ENCODE peak calls at places on chromosomes 4 and X, in ten cellular contexts. Y is WTC11, M is A549, D is HCT116, L is HepG2, F is SK-N-SH, T is K562, X is H1, U is endothelial cell of umbilical vein, E is GM12878. O is an unnamed sample.
A peak's percentile ranks its signal among the peaks of the same experiment; 100 is the strongest.

GRCh38 chrX:94977562-94977961 is 1303.6 kb downstream of the FAM133A start:
- DNase-seq in D (no peak), U (no peak), Y (no peak), L (no peak), E (no peak), X (no peak), M (no peak), T (no peak), F (no peak), O (no peak)

GRCh38 chr4:129261584-129261983 is 165.6 kb downstream of the C4orf33 start:
- DNase-seq in F (peak; percentile 14), D (no peak), Y (no peak), T (no peak), X (no peak), U (no peak), L (no peak), E (no peak), M (no peak), O (no peak)

GRCh38 chr4:114886761-114887160 is 226.7 kb downstream of the NDST4 start:
- DNase-seq in X (no peak), L (no peak), D (no peak), E (no peak), U (no peak), M (no peak), Y (no peak), T (no peak), F (no peak), O (no peak)

GRCh38 chr4:5751918-5752802 is 41.2 kb downstream of the EVC start:
- DNase-seq in F (no peak), Y (peak; percentile 73), D (no peak), L (no peak), X (peak; percentile 46), E (no peak), M (no peak), T (no peak), U (peak; percentile 59), O (no peak)

GRCh38 chr4:123288309-123289025 is 108.1 kb upstream of the SPRY1 start:
- DNase-seq in X (no peak), T (no peak), D (no peak), Y (no peak), F (no peak), M (no peak), E (no peak), U (no peak), L (no peak), O (no peak)

GRCh38 chr4:99824070-99824599 is 7.5 kb downstream of the DAPP1 start:
- DNase-seq in Y (no peak), M (no peak), F (no peak), U (no peak), T (no peak), L (no peak), E (no peak), X (no peak), D (no peak), O (no peak)

GRCh38 chr4:98287328-98287727 is 26.1 kb downstream of the RAP1GDS1 start:
- DNase-seq in E (no peak), X (no peak), M (no peak), F (no peak), D (no peak), T (no peak), Y (no peak), U (no peak), L (no peak), O (no peak)

GRCh38 chrX:102085706-102086105 is 39.8 kb upstream of the TCEAL2 start:
- DNase-seq in F (no peak), Y (peak; percentile 11), M (no peak), T (peak; percentile 7), L (no peak), U (peak; percentile 1), X (no peak), D (no peak), E (no peak), O (peak; percentile 2)

GRCh38 chr4:8846864-8847263 is 24.8 kb downstream of the HMX1 start:
- DNase-seq in M (no peak), X (no peak), U (no peak), Y (no peak), L (no peak), F (no peak), D (peak; percentile 28), E (no peak), T (no peak), O (no peak)

GRCh38 chr4:2888826-2889225 is 45.2 kb downstream of the ADD1 start:
- DNase-seq in M (no peak), D (no peak), X (no peak), E (no peak), F (no peak), L (no peak), Y (no peak), U (no peak), T (no peak), O (no peak)

GRCh38 chr4:54660145-54660535 is 2.4 kb downstream of the KIT start:
- DNase-seq in L (no peak), T (no peak), Y (no peak), D (no peak), U (no peak), E (no peak), M (no peak), F (no peak), X (no peak), O (no peak)

GRCh38 chr4:81722229-81722900 is 250.7 kb upstream of the RASGEF1B start:
- DNase-seq in Y (no peak), T (no peak), D (no peak), X (no peak), U (no peak), M (no peak), E (no peak), L (no peak), F (no peak), O (no peak)

GRCh38 chrX:53666171-53666570 is 20.3 kb downstream of the HUWE1 start:
- DNase-seq in F (no peak), L (no peak), X (no peak), Y (no peak), D (no peak), T (no peak), M (no peak), E (no peak), U (no peak), O (no peak)

GRCh38 chr4:54709281-54709854 is 51.6 kb downstream of the KIT start:
- DNase-seq in T (no peak), U (no peak), M (no peak), X (no peak), E (no peak), F (no peak), D (no peak), L (no peak), Y (no peak), O (peak; percentile 72)

GRCh38 chr4:48175806-48176205 is 41.8 kb upstream of the TXK start:
- DNase-seq in Y (no peak), D (no peak), M (no peak), X (no peak), T (no peak), E (no peak), L (no peak), U (peak; percentile 36), F (no peak), O (no peak)

GRCh38 chrX:125132274-125132673 is 187.4 kb upstream of the TEX13C start:
- DNase-seq in F (peak; percentile 14), E (no peak), Y (no peak), L (peak; percentile 0), X (no peak), D (no peak), U (no peak), T (peak; percentile 41), M (peak; percentile 3), O (peak; percentile 48)
- TF ChIP-seq MAX in F (no peak), E (no peak), Y (no peak), L (no peak), X (no peak), D (no peak), U (no peak), T (no peak), M (no peak), O (no peak)

DNA sequence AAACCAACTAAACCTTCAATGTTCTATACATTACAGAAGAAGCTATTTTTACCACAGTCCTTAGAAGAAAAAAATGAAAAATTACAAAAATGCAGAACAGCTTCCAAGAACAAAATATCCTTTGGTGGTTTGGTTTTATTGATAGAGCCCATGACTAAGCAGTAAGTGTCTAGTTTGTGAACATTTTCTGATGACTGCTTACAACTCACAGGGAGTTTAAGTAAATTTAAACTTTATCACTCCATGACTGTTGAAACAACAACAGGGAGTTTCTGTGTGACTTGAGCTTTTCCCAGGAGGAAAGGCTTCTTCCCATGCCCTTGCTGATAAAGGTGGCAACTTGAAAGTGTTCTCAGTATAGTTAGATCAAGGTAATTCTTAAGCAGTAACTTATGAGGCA is 2.9 kb downstream of the PF4 start:
- DNase-seq in X (no peak), Y (no peak), E (no peak), D (no peak), L (no peak), T (peak; percentile 20), U (no peak), M (no peak), F (no peak), O (no peak)
- TF ChIP-seq MAX in X (no peak), Y (no peak), E (no peak), D (no peak), L (no peak), T (no peak), U (no peak), M (no peak), F (no peak), O (no peak)

DNA sequence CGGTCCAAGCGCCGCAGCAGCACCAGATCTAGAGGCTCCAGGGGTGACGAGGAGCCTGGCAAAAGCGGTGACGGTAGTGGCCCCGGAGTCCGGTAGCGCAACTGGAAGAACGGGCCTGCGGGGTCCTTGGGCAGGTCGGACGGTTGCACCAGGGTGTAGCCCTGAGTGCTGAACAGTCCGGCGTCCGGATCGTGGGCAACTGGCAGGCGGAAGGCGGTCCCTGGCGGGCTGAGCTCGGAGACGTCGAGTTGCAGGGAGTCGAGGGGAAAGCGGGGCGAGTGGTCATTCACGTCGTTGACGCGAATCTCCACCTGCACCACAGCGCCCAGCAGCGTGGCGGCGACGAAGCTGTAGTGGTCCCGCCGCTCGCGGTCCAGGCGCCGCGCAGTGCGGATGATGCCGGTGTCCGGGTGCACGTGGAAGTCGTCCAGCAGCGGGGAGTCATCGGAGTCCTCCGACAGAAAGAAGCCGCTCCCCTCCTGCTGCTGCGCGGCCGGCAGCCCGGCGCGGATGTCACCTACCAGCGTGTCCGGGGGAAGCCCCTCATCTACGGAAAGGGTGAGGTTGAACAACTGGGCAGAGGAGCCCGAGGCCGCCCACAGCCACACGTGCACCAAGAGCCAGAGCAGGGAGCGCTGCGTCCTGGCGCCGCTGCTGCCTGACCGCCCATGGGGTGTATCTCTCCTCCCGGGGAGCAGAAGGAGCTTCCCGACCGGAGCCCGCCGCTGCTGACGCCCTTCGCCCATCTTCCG is 834 bp downstream of the DCHS2 start:
- DNase-seq in L (no peak), E (no peak), F (peak; percentile 41), U (no peak), T (no peak), X (no peak), M (peak; percentile 17), D (no peak), Y (peak; percentile 55), O (no peak)
- TF ChIP-seq MAX in L (no peak), E (no peak), F (no peak), U (no peak), T (no peak), X (peak; percentile 100), M (no peak), D (no peak), Y (peak; percentile 99), O (no peak)

DNA sequence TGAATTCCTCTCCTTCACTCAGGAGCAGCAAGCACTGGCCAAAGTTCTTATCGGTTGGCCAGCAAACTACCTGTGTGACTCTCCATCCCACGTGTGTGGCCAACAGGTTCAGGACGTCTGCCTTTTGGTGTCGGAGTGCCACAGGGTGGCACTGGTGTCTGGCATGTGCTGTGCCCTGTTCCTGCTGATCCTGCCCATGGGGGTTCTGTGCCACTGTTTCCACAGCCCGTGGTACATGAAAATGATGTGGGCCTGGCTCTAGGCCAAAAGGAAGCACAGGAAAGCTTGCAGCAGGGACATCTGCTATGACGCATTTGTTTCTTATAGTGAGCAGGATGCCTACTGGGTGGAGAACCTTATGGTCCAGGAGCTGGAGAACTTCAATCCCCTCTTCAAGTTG is 4.6 kb upstream of the TLR2 start:
- DNase-seq in D (no peak), T (no peak), M (no peak), E (no peak), Y (no peak), L (no peak), X (no peak), F (no peak), U (no peak), O (no peak)
- TF ChIP-seq MAX in D (no peak), T (no peak), M (no peak), E (no peak), Y (no peak), L (no peak), X (no peak), F (no peak), U (no peak), O (no peak)

O was measured in NB4.